ENCODE peak calls at places on chromosomes 6 and 20, in seven cellular contexts. W is Peyer's patch, U is cardiac muscle cell, M is colonic mucosa, O is kidney, P is lung, J is keratinocyte. E is an unnamed sample.

GRCh38 chr20:16526433-16527380 is 46.5 kb downstream of the KIF16B start:
- DNase-seq in W (no peak), O (no peak), M (no peak), P (no peak), U (no peak), J (no peak), E (no peak)

GRCh38 chr6:11711644-11711993 is 67.0 kb downstream of the ADTRP start:
- DNase-seq in J (no peak), W (no peak), O (no peak), M (no peak), P (no peak), U (no peak), E (no peak)

GRCh38 chr6:158489441-158489840 is 70.5 kb upstream of the TMEM181 start:
- DNase-seq in P (no peak), J (no peak), W (no peak), M (no peak), U (no peak), O (no peak), E (no peak)

GRCh38 chr20:11902264-11902663 is 15.4 kb upstream of the BTBD3 start:
- DNase-seq in O (no peak), U (no peak), W (no peak), J (no peak), M (no peak), P (no peak), E (no peak)

GRCh38 chr6:151482290-151482689 is 11.5 kb upstream of the CCDC170 start:
- DNase-seq in U (no peak), P (no peak), O (no peak), J (no peak), M (no peak), W (no peak), E (no peak)

GRCh38 chr6:3349388-3350251 is 90.9 kb downstream of the PSMG4 start:
- DNase-seq in P (no peak), O (no peak), M (no peak), J (no peak), W (no peak), U (no peak), E (no peak)

GRCh38 chr6:48859562-48859961 is 603.5 kb downstream of the MMUT start:
- DNase-seq in M (no peak), W (no peak), O (no peak), P (no peak), J (no peak), U (no peak), E (no peak)

GRCh38 chr6:157620905-157621304 is 202.1 kb upstream of the SNX9 start:
- DNase-seq in U (no peak), P (no peak), J (no peak), O (no peak), M (no peak), W (no peak), E (no peak)

GRCh38 chr6:33407132-33407718 is 3.6 kb upstream of the PHF1 start:
- DNase-seq in P (no peak), U (no peak), O (no peak), J (no peak), M (no peak), W (peak; percentile 2), E (no peak)

GRCh38 chr6:152273638-152274037 is 363.5 kb downstream of the SYNE1 start:
- DNase-seq in P (no peak), M (no peak), J (peak; percentile 42), W (no peak), O (peak; percentile 76), U (no peak), E (no peak)

GRCh38 chr6:132964101-132964867 is 149.9 kb downstream of the RPS12 start:
- DNase-seq in O (no peak), J (no peak), U (no peak), W (no peak), M (no peak), P (no peak), E (no peak)

GRCh38 chr6:82385102-82385501 is 21.5 kb downstream of the TPBG start:
- DNase-seq in U (no peak), M (no peak), J (no peak), O (no peak), W (no peak), P (no peak), E (no peak)

GRCh38 chr6:52620906-52621190 is 44.0 kb upstream of the TRAM2 start:
- DNase-seq in J (no peak), P (no peak), O (no peak), U (no peak), W (no peak), M (no peak), E (no peak)

GRCh38 chr20:62716198-62716940 is 7.7 kb downstream of the NTSR1 start:
- DNase-seq in U (no peak), M (no peak), O (peak; percentile 49), J (no peak), P (no peak), W (no peak), E (no peak)

GRCh38 chr6:788058-788457 is 95.1 kb upstream of the EXOC2 start:
- DNase-seq in W (no peak), P (no peak), M (no peak), O (no peak), U (no peak), J (no peak), E (no peak)

GRCh38 chr6:170029416-170030283 is 261.2 kb downstream of the DLL1 start:
- DNase-seq in W (peak; percentile 28), O (peak; percentile 42), P (no peak), J (no peak), U (no peak), M (no peak), E (peak; percentile 11)

GRCh38 chr6:170026272-170027110 is 264.4 kb downstream of the DLL1 start:
- DNase-seq in U (no peak), O (peak; percentile 96), W (peak; percentile 76), J (peak; percentile 99), P (peak; percentile 85), M (peak; percentile 45), E (peak; percentile 93)

GRCh38 chr6:170027111-170028043 is 263.5 kb downstream of the DLL1 start:
- DNase-seq in O (no peak), P (no peak), J (peak; percentile 49), U (no peak), W (no peak), M (no peak), E (peak; percentile 4)

GRCh38 chr6:170030284-170031095 is 260.4 kb downstream of the DLL1 start:
- DNase-seq in J (no peak), M (no peak), W (peak; percentile 35), U (no peak), O (peak; percentile 43), P (no peak), E (peak; percentile 22)

GRCh38 chr6:170028629-170029345 is 262.1 kb downstream of the DLL1 start:
- DNase-seq in O (peak; percentile 59), J (no peak), W (peak; percentile 49), M (no peak), U (no peak), P (no peak), E (peak; percentile 27)
- H3K9me3 ChIP-seq in O (peaks cover 2% of the 10 kb centered on the region), J (peaks cover 8% of the 10 kb centered on the region), W (no peaks in the 10 kb centered on the region), M (no peaks in the 10 kb centered on the region), U (no peaks in the 10 kb centered on the region), P (peaks cover 8% of the 10 kb centered on the region), E (peaks cover 5% of the 10 kb centered on the region)

GRCh38 chr20:34370062-34370461 is 7.0 kb downstream of the ITCH start:
- DNase-seq in P (no peak), U (no peak), J (no peak), W (no peak), O (no peak), M (no peak), E (no peak)

GRCh38 chr20:34368547-34368946 is 5.5 kb downstream of the ITCH start:
- DNase-seq in O (no peak), J (no peak), W (no peak), M (no peak), U (no peak), P (no peak), E (no peak)

GRCh38 chr20:34365765-34366213 is 2.7 kb downstream of the ITCH start:
- DNase-seq in U (no peak), J (no peak), P (no peak), W (no peak), O (no peak), M (no peak), E (no peak)

GRCh38 chr20:34369265-34369664 is 6.2 kb downstream of the ITCH start:
- DNase-seq in U (no peak), W (no peak), O (no peak), J (no peak), M (no peak), P (no peak), E (no peak)

GRCh38 chr20:34367155-34367554 is 4.1 kb downstream of the ITCH start:
- DNase-seq in J (no peak), P (no peak), W (no peak), M (no peak), O (no peak), U (no peak), E (no peak)
- H3K4me1 ChIP-seq in J (peaks cover 52% of the 10 kb centered on the region), P (peaks cover 6% of the 10 kb centered on the region), W (peaks cover 9% of the 10 kb centered on the region), M (peaks cover 17% of the 10 kb centered on the region), O (peaks cover 9% of the 10 kb centered on the region), U (peaks cover 12% of the 10 kb centered on the region), E (peaks cover 17% of the 10 kb centered on the region)

DNA sequence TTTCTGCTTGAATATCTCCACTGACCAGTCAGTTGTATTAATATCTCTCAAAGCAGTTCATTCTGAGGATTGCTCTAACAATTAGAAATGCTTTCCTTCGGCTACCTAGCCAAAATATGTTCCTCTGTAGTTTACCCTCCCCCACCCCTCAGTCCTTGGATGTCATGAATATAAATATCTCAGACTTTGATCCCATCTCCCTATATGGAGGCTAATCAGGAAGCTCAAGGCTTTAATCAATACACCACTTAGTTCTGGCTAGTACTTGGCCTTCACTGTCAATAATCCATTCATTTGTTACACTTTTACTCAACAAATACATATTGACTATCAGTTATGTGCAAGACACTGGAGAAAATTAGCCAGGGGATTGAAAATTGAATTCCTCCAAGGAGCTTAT is 60.1 kb downstream of the CLIC5 start:
- DNase-seq in U (no peak), W (no peak), O (no peak), M (no peak), J (no peak), P (no peak), E (no peak)
- H3K9me3 ChIP-seq in U (no peaks in the 10 kb centered on the region), W (no peaks in the 10 kb centered on the region), O (no peaks in the 10 kb centered on the region), M (no peaks in the 10 kb centered on the region), J (no peaks in the 10 kb centered on the region), P (no peaks in the 10 kb centered on the region), E (no peaks in the 10 kb centered on the region)

GRCh38 chr6:111087871-111088667 is 766 bp downstream of the SLC16A10 start:
- DNase-seq in W (peak; percentile 53), O (peak; percentile 75), J (no peak), M (peak; percentile 69), P (peak; percentile 33), U (peak; percentile 42), E (peak; percentile 44)

GRCh38 chr6:111088668-111089003 is 1.3 kb downstream of the SLC16A10 start:
- DNase-seq in J (no peak), W (no peak), O (no peak), U (no peak), P (no peak), M (no peak), E (no peak)

GRCh38 chr6:111087106-111087835 is at the start of gene SLC16A10:
- DNase-seq in J (no peak), O (peak; percentile 88), U (peak; percentile 91), P (peak; percentile 62), W (peak; percentile 73), M (peak; percentile 77), E (peak; percentile 84)

GRCh38 chr6:111092006-111092405 is 4.7 kb downstream of the SLC16A10 start:
- DNase-seq in J (no peak), M (no peak), O (no peak), W (no peak), U (no peak), P (no peak), E (no peak)

DNA sequence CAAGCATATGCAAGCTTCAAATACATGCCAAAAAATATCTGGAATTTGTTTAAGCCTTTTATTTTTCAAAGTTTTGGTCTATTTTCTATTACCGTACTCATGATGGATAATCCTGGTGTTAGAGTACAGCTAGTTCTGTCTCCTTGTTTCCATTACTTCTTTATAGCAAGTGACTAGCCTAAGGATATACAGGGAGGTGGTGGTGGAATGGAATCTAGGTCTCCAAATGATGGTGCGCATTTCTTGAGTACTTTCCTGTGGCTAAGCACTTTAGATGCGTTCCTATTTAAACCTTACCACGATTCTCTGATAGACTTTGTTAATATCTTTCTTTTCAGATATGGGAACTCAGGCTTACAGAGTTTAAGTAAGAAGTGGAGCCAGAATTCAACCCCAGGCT is 3.5 kb downstream of the SLC16A10 start:
- DNase-seq in P (no peak), J (no peak), O (no peak), M (no peak), U (no peak), W (no peak), E (no peak)
- H3K4me1 ChIP-seq in P (peaks cover 5% of the 10 kb centered on the region), J (peaks cover 5% of the 10 kb centered on the region), O (peaks cover 4% of the 10 kb centered on the region), M (no peaks in the 10 kb centered on the region), U (no peaks in the 10 kb centered on the region), W (no peaks in the 10 kb centered on the region), E (peaks cover 30% of the 10 kb centered on the region)